ENCODE peak calls at places on chromosomes 16 and 17, in six cellular contexts. Z, O, N, E, S and Y are unnamed samples.

GRCh38 chr17:45247429-45248131 is 14.3 kb downstream of the SPATA32 start:
- DNase-seq in Z (peak; percentile 90), O (peak; percentile 87), N (peak; percentile 83), E (peak; percentile 97), S (peak; percentile 96), Y (peak; percentile 81)

GRCh38 chr17:82487898-82488297 is 29.4 kb downstream of the NARF start:
- DNase-seq in Z (no peak), O (no peak), N (no peak), E (no peak), S (no peak), Y (no peak)

GRCh38 chr17:64964796-64965195 is 45.5 kb upstream of the LRRC37A3 start:
- DNase-seq in Z (no peak), O (no peak), N (peak; percentile 63), E (no peak), S (no peak), Y (no peak)

GRCh38 chr16:47622666-47623176 is 161.6 kb downstream of the PHKB start:
- DNase-seq in Z (no peak), O (no peak), N (no peak), E (no peak), S (no peak), Y (no peak)

GRCh38 chr16:85798901-85799496 is 345 bp downstream of the EMC8 start:
- DNase-seq in Z (no peak), O (no peak), N (peak; percentile 44), E (peak; percentile 87), S (peak; percentile 25), Y (peak; percentile 68)

GRCh38 chr17:82920150-82920549 is 80.3 kb upstream of the ZNF750 start:
- DNase-seq in Z (no peak), O (no peak), N (no peak), E (no peak), S (no peak), Y (no peak)

GRCh38 chr16:83187404-83187803 is 560.6 kb downstream of the CDH13 start:
- DNase-seq in Z (no peak), O (no peak), N (peak; percentile 81), E (no peak), S (no peak), Y (peak; percentile 84)

GRCh38 chr17:80272366-80272765 is 11.7 kb downstream of the RNF213 start:
- DNase-seq in Z (no peak), O (no peak), N (no peak), E (no peak), S (no peak), Y (no peak)

GRCh38 chr17:50768348-50768761 is 1.0 kb upstream of the ANKRD40CL start:
- DNase-seq in Z (no peak), O (no peak), N (no peak), E (no peak), S (no peak), Y (no peak)

GRCh38 chr16:11250091-11250785 is 5.8 kb downstream of the SOCS1 start:
- DNase-seq in Z (no peak), O (no peak), N (no peak), E (no peak), S (no peak), Y (no peak)

GRCh38 chr16:6977291-6977690 is 355.4 kb upstream of the RBFOX1 start:
- DNase-seq in Z (no peak), O (no peak), N (no peak), E (no peak), S (no peak), Y (no peak)

GRCh38 chr16:48392407-48392806 is 7.2 kb upstream of the SIAH1 start:
- DNase-seq in Z (no peak), O (no peak), N (no peak), E (no peak), S (no peak), Y (no peak)

GRCh38 chr17:82402865-82403264 is 15.3 kb upstream of the HEXD start:
- DNase-seq in Z (no peak), O (no peak), N (no peak), E (no peak), S (no peak), Y (no peak)

GRCh38 chr16:50815382-50815781 is 73.5 kb downstream of the CYLD start:
- DNase-seq in Z (no peak), O (no peak), N (no peak), E (no peak), S (no peak), Y (no peak)

GRCh38 chr17:5587431-5588032 is 3.2 kb upstream of the NLRP1 start:
- DNase-seq in Z (no peak), O (no peak), N (peak; percentile 53), E (peak; percentile 42), S (peak; percentile 42), Y (peak; percentile 74)

GRCh38 chr16:71807905-71808592 is 585 bp downstream of the AP1G1 start:
- DNase-seq in Z (peak; percentile 69), O (peak; percentile 72), N (peak; percentile 38), E (no peak), S (peak; percentile 63), Y (peak; percentile 73)

GRCh38 chr16:57862698-57863433 is 60.6 kb upstream of the KIFC3 start:
- DNase-seq in Z (no peak), O (no peak), N (no peak), E (no peak), S (no peak), Y (no peak)

GRCh38 chr17:28540231-28540630 is 12.2 kb downstream of the UNC119 start:
- DNase-seq in Z (no peak), O (no peak), N (no peak), E (no peak), S (no peak), Y (no peak)

GRCh38 chr17:2906907-2907306 is 110.7 kb downstream of the RAP1GAP2 start:
- DNase-seq in Z (no peak), O (no peak), N (no peak), E (peak; percentile 35), S (no peak), Y (no peak)

GRCh38 chr16:79810449-79811189 is 210.1 kb upstream of the MAF start:
- DNase-seq in Z (no peak), O (no peak), N (peak; percentile 5), E (no peak), S (no peak), Y (no peak)

GRCh38 chr17:40843242-40843641 is 20.8 kb upstream of the KRT10 start:
- DNase-seq in Z (no peak), O (no peak), N (no peak), E (no peak), S (no peak), Y (no peak)

GRCh38 chr17:28133562-28133970 is 91.1 kb downstream of the NLK start:
- DNase-seq in Z (no peak), O (no peak), N (peak; percentile 86), E (no peak), S (no peak), Y (peak; percentile 85)

GRCh38 chr17:29341726-29342125 is 47.8 kb upstream of the NUFIP2 start:
- DNase-seq in Z (no peak), O (no peak), N (no peak), E (no peak), S (no peak), Y (peak; percentile 80)

GRCh38 chr17:82497483-82498405 is 21.8 kb upstream of the FOXK2 start:
- DNase-seq in Z (peak; percentile 80), O (peak; percentile 77), N (peak; percentile 90), E (no peak), S (peak; percentile 48), Y (peak; percentile 67)

GRCh38 chr17:75118307-75118706 is 8.5 kb downstream of the ARMC7 start:
- DNase-seq in Z (no peak), O (no peak), N (no peak), E (no peak), S (no peak), Y (no peak)

GRCh38 chr17:31967643-31968042 is 30.8 kb downstream of the SUZ12 start:
- DNase-seq in Z (no peak), O (no peak), N (no peak), E (no peak), S (no peak), Y (no peak)
- H3K4me1 ChIP-seq in Z (no peaks in the 10 kb centered on the region), O (no peaks in the 10 kb centered on the region), N (no peaks in the 10 kb centered on the region), E (no peaks in the 10 kb centered on the region), S (no peaks in the 10 kb centered on the region), Y (no peaks in the 10 kb centered on the region)

GRCh38 chr17:12613566-12613965 is 52.1 kb upstream of the MYOCD start:
- DNase-seq in Z (no peak), O (no peak), N (peak; percentile 69), E (no peak), S (no peak), Y (peak; percentile 26)
- H3K4me1 ChIP-seq in Z (no peaks in the 10 kb centered on the region), O (no peaks in the 10 kb centered on the region), N (peaks cover 4% of the 10 kb centered on the region), E (no peaks in the 10 kb centered on the region), S (no peaks in the 10 kb centered on the region), Y (no peaks in the 10 kb centered on the region)

GRCh38 chr17:17941015-17941414 is 31.2 kb downstream of the TOM1L2 start:
- DNase-seq in Z (no peak), O (no peak), N (no peak), E (no peak), S (no peak), Y (no peak)

GRCh38 chr17:17938388-17939107 is 33.7 kb downstream of the TOM1L2 start:
- DNase-seq in Z (no peak), O (no peak), N (peak; percentile 62), E (no peak), S (no peak), Y (no peak)

GRCh38 chr17:17942846-17943245 is 29.4 kb downstream of the TOM1L2 start:
- DNase-seq in Z (no peak), O (no peak), N (peak; percentile 73), E (no peak), S (no peak), Y (peak; percentile 56)

GRCh38 chr17:17937958-17938357 is 34.2 kb downstream of the TOM1L2 start:
- DNase-seq in Z (no peak), O (no peak), N (no peak), E (no peak), S (no peak), Y (no peak)

DNA sequence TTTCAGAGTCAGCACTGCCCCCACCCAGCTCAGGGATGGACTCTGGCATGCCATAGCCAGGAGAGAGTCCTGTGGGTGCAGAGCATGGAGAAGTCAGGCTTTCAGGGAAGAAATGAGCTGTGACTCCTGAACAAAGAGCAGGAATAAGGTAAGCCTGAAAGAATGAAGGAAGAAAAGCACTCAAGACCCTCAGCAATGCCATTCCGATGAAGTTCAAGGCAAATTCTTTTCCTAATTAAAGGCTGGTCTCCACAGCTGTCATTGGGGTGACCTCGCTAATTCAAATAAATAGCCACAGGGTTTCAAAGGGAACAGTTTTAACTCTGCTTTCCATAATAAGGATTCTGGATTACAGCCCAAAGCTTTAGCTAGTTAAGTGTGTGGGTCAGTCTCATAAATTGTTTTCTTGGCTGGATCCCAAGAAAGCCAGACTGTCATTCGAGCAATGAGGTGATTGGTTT is 31.7 kb downstream of the TOM1L2 start:
- DNase-seq in Z (no peak), O (no peak), N (peak; percentile 90), E (no peak), S (no peak), Y (peak; percentile 56)
- H3K4me1 ChIP-seq in Z (peaks cover 68% of the 10 kb centered on the region), O (peaks cover 42% of the 10 kb centered on the region), N (peaks cover 46% of the 10 kb centered on the region), E (peaks cover 13% of the 10 kb centered on the region), S (peaks cover 52% of the 10 kb centered on the region), Y (peaks cover 65% of the 10 kb centered on the region)

DNA sequence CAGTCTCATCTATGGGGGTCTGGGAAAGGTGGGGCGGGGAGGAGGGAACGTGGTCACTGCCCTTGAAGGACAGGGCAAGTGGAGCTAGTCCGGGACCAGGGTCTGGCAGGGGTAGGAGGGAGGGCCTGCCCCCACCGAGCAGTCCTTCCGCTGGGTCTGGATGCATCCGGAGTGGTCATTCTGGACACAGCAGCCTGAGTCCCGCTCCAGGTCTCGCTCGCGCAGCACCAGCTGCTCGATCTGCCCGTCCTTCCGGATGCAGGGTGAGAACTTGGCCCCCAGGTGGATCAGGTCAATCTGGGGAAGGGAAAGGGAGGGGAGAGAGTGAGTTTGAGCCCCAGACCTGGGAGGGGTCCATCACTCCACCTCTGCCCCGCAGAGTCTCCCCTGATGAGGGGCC is 6.8 kb downstream of the AANAT start:
- DNase-seq in Z (no peak), O (no peak), N (no peak), E (no peak), S (no peak), Y (no peak)
- H3K4me1 ChIP-seq in Z (no peaks in the 10 kb centered on the region), O (no peaks in the 10 kb centered on the region), N (no peaks in the 10 kb centered on the region), E (no peaks in the 10 kb centered on the region), S (no peaks in the 10 kb centered on the region), Y (no peaks in the 10 kb centered on the region)